ENCODE peak calls at places on chromosome 7, in five cellular contexts. I is K562, B is GM12878, E is SK-N-SH, K is H1. X is an unnamed sample.
A peak's percentile ranks its signal among the peaks of the same experiment; 100 is the strongest.

GRCh38 chr7:44735403-44736165 is 13.1 kb upstream of the ZMIZ2 start:
- DNase-seq in B (peak; percentile 78), E (no peak), I (no peak), K (no peak), X (peak; percentile 30)

GRCh38 chr7:42164946-42165345 is 72.1 kb downstream of the GLI3 start:
- DNase-seq in B (no peak), K (no peak), E (no peak), I (no peak), X (no peak)

GRCh38 chr7:460374-461117 is 59.1 kb downstream of the PDGFA start:
- DNase-seq in E (no peak), K (peak; percentile 52), I (no peak), B (no peak), X (peak; percentile 61)

GRCh38 chr7:127983804-127984332 is 47.4 kb downstream of the LRRC4 start:
- DNase-seq in E (no peak), K (no peak), I (peak; percentile 64), B (no peak), X (peak; percentile 14)

GRCh38 chr7:3404490-3404889 is 103.4 kb downstream of the SDK1 start:
- DNase-seq in I (no peak), B (no peak), K (no peak), E (peak; percentile 67), X (no peak)

GRCh38 chr7:22039696-22040095 is 94.0 kb upstream of the CDCA7L start:
- DNase-seq in I (no peak), K (no peak), E (no peak), B (no peak), X (no peak)

GRCh38 chr7:1920266-1920681 is 250.2 kb downstream of the ELFN1 start:
- DNase-seq in B (no peak), K (no peak), E (no peak), I (no peak), X (no peak)

GRCh38 chr7:104328308-104328969 is at the start of gene LHFPL3:
- DNase-seq in K (peak; percentile 71), E (peak; percentile 79), I (no peak), B (no peak), X (no peak)

GRCh38 chr7:120718361-120718760 is 139.6 kb downstream of the TSPAN12 start:
- DNase-seq in E (no peak), I (no peak), K (no peak), B (no peak), X (no peak)

GRCh38 chr7:27661776-27662489 is 750 bp downstream of the HIBADH start:
- DNase-seq in B (no peak), E (peak; percentile 71), I (peak; percentile 29), K (no peak), X (peak; percentile 49)

GRCh38 chr7:106583133-106583532 is 77.8 kb downstream of the CCDC71L start:
- DNase-seq in I (no peak), K (no peak), B (no peak), E (no peak), X (no peak)

GRCh38 chr7:106064329-106064728 is 47.8 kb downstream of the SYPL1 start:
- DNase-seq in B (no peak), K (no peak), E (peak; percentile 35), I (no peak), X (no peak)

GRCh38 chr7:95686109-95686508 is 86.2 kb upstream of the DYNC1I1 start:
- DNase-seq in E (peak; percentile 35), B (no peak), I (no peak), K (no peak), X (peak; percentile 40)

GRCh38 chr7:42263971-42264370 is 27.0 kb upstream of the GLI3 start:
- DNase-seq in E (no peak), K (no peak), B (no peak), I (no peak), X (no peak)

GRCh38 chr7:83204715-83205114 is 42.0 kb upstream of the PCLO start:
- DNase-seq in B (no peak), I (no peak), K (no peak), E (no peak), X (no peak)

GRCh38 chr7:38748056-38748610 is 117.0 kb upstream of the AMPH start:
- DNase-seq in I (peak; percentile 20), E (peak; percentile 16), K (no peak), B (no peak), X (no peak)

GRCh38 chr7:96997512-96998032 is 7.8 kb upstream of the DLX6 start:
- DNase-seq in E (no peak), K (no peak), I (no peak), B (no peak), X (no peak)

GRCh38 chr7:111390000-111390399 is 172.3 kb downstream of the IMMP2L start:
- DNase-seq in B (no peak), K (no peak), E (no peak), I (no peak), X (no peak)

GRCh38 chr7:51366930-51367613 is 50.5 kb upstream of the COBL start:
- DNase-seq in I (peak; percentile 66), B (no peak), E (peak; percentile 81), K (peak; percentile 63), X (peak; percentile 43)

GRCh38 chr7:504221-505081 is 15.2 kb downstream of the PDGFA start:
- DNase-seq in I (no peak), B (no peak), E (no peak), K (no peak), X (no peak)

GRCh38 chr7:24819916-24820689 is 62.8 kb upstream of the GSDME start:
- DNase-seq in I (peak; percentile 86), E (peak; percentile 77), K (peak; percentile 82), B (no peak), X (peak; percentile 74)

GRCh38 chr7:30782690-30783089 is 11.5 kb downstream of the MINDY4 start:
- DNase-seq in K (no peak), I (no peak), E (no peak), B (no peak), X (no peak)

GRCh38 chr7:1369856-1370657 is 89.2 kb downstream of the MICALL2 start:
- DNase-seq in K (peak; percentile 64), E (peak; percentile 37), B (no peak), I (no peak), X (no peak)

DNA sequence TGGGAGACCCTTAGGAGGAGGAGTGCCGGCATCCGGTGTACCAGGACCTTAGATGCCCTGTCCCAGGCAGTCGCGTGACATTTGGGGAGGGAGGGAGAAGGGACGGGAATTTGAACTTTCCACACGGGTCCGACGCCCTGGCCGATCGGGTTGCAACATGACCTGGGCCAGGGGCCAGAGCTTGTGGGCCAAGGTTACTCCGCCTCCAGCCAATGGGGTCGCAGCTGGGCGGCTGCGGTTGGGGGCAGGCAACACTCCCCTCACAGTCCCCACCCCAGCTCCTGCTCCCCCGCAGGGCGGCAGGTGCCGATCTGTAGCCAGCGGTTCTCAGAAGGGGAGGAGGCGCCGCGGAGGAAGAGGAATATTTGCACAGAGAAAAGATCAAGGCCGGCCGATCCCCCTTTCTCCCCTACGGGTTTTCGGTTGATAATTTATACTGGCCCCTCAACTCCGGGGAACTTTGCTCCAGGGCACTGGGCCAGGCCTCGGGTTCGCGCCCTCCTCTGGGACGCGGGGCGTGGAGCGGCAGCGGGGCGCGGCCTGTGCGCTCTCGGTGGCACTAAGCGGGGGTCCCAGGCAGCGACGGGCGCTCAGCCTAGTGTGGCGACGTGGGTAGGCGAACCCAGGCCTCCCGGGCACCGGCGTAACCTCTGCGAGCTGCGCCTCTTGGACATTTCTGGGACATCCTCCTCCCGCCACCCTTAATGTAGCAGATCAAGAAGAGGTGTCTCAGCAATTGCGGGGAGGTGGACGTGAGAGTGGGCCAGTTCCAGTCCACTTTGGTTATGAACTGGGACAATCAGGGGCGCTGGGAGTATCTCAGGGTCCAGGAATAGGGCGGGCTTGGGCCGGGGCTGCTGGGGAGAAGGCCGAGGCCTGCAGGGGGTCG is 1.2 kb downstream of the MLXIPL start:
- DNase-seq in I (peak; percentile 94), E (peak; percentile 62), K (peak; percentile 88), B (no peak), X (peak; percentile 95)
- TF ChIP-seq RAD21 in I (no peak), E (no peak), K (no peak), B (no peak), X (peak; percentile 3)

DNA sequence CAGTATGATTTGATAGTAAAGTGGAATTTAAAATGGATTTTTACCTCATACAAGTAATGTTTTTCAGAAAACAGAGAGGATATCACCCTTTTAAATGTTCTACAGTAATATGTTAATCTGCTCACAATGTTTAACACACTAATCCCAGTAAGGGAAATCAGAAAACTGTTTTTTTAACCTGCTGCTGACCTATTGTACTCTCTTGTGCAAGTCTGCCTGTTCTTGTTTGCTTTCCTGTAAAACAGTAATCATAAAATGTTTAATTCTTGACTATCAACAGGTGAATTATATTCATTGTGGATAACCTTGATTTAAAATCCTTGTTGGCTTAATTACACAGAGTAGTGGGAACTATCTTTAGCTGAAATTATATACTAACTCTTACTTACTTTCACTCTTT is 126.4 kb downstream of the GNAT3 start:
- DNase-seq in I (no peak), B (no peak), K (no peak), E (no peak), X (peak; percentile 20)
- TF ChIP-seq TAF1 in I (no peak), B (no peak), K (no peak), E (no peak), X (no peak)

GRCh38 chr7:139773372-139773771 is 4.4 kb downstream of the HIPK2 start:
- DNase-seq in K (no peak), E (no peak), B (no peak), I (no peak), X (no peak)
- H3K4me1 ChIP-seq in K (peaks cover 3% of the 10 kb centered on the region), E (peaks cover 25% of the 10 kb centered on the region), B (peaks cover 34% of the 10 kb centered on the region), I (peaks cover 14% of the 10 kb centered on the region), X (peaks cover 62% of the 10 kb centered on the region)

DNA sequence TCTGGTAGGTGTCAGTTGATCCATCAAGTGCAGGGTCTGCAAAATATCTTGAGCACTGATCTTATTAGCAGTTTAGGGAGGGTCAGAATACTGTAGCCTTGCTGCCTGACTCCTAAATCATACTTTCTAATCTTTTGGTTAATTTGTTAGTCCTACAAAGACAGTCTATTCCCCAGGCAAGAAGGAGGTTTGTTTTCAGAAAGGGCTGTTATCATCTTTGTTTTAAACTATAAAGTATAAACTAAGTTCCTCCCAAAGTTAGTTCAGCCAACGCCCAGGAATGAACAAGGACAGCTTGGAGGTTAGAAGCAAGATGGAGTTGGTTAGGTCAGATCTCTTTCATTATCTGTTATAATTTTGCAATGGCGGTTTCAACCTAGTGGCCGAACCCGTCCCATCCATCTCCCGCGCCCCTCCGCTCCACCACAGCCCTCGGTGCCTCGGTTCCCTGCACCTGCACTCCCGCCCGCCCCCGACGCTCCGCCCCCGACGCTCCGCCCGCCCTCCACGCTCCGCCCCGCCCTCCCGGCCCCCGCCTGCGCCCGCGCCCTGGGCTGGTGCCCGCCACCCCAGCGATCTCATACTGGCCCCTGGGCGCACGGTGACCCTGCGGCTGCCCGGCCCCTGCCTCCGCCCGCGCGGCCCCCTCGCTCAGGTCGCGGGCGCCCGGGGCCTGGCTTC is at the start of gene ADCK2:
- DNase-seq in K (no peak), E (peak; percentile 99), B (no peak), I (peak; percentile 98), X (no peak)
- TF ChIP-seq RAD21 in K (no peak), E (no peak), B (no peak), I (no peak), X (no peak)

DNA sequence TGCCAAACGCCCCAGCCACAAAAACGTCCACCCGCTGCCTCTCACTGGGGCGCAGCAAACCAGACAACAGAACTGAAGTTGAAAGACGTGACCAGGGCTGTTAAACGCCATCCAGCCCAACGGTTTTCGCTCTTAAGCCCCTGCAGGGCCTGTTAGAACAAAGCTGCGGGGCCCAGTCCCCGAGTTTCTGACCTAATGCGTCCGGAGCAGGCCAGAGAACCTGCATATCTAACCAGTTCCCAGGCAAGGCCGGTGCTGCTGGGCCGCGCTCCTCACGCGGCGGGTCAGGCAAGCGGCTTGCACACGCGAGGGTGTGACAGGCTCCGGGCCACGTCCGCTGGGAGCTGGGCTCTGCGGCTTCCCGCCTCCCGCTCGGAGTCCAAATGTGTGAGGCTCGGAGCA is 87.0 kb downstream of the PTPRN2 start:
- DNase-seq in K (peak; percentile 58), E (peak; percentile 49), B (no peak), I (no peak), X (no peak)
- TF ChIP-seq TAF1 in K (no peak), E (no peak), B (no peak), I (no peak), X (no peak)

X was measured in HepG2.